ENCODE peak calls at places on chromosomes 3 and 15, in nine cellular contexts. U is H9, A is tibial artery, Z is SK-N-SH, E is BE2C, R is mucosa of descending colon, C is body of pancreas, V is A549, F is heart left ventricle. M is an unnamed sample. For H3K9me3, the result is how much of the 10 kb centered on the place peaks cover.

GRCh38 chr3:46416134-46417119 is 9.4 kb downstream of the CCRL2 start:
- DNase-seq in E (no peak), Z (no peak), F (no peak), C (no peak), A (no peak), R (no peak), U (no peak), V (no peak), M (no peak)

GRCh38 chr3:23111799-23112198 is 91.3 kb upstream of the UBE2E2 start:
- DNase-seq in F (no peak), R (no peak), E (no peak), A (no peak), U (no peak), V (no peak), C (no peak), Z (no peak), M (no peak)

GRCh38 chr3:197397812-197398211 is 99.4 kb upstream of the DLG1 start:
- DNase-seq in A (no peak), C (no peak), U (no peak), R (no peak), E (no peak), V (no peak), F (no peak), Z (peak), M (no peak)

GRCh38 chr15:89016549-89017041 is 71.7 kb upstream of the ABHD2 start:
- DNase-seq in E (no peak), R (no peak), F (no peak), V (no peak), C (no peak), U (no peak), A (peak), Z (no peak), M (no peak)

GRCh38 chr3:151393146-151393831 is 8.7 kb upstream of the P2RY12 start:
- DNase-seq in E (no peak), U (no peak), Z (no peak), F (no peak), A (no peak), C (no peak), V (no peak), R (no peak), M (no peak)

GRCh38 chr3:65334045-65334665 is 646.4 kb upstream of the ADAMTS9 start:
- DNase-seq in C (no peak), V (no peak), E (no peak), R (no peak), U (peak), F (peak), Z (no peak), A (no peak), M (no peak)

GRCh38 chr3:9932535-9932842 is 1.1 kb upstream of the CRELD1 start:
- DNase-seq in R (no peak), E (no peak), U (no peak), F (no peak), A (no peak), C (no peak), Z (no peak), V (no peak), M (no peak)

GRCh38 chr3:126621171-126621570 is 33.8 kb downstream of the TXNRD3 start:
- DNase-seq in R (no peak), F (peak), E (no peak), U (no peak), C (no peak), Z (no peak), A (no peak), V (no peak), M (no peak)

GRCh38 chr15:94042163-94042954 is 189.0 kb upstream of the MCTP2 start:
- DNase-seq in C (no peak), Z (no peak), V (no peak), A (no peak), U (no peak), R (no peak), E (no peak), F (no peak), M (no peak)

GRCh38 chr15:57570994-57571393 is 20.7 kb upstream of the MYZAP start:
- DNase-seq in F (no peak), U (no peak), Z (no peak), R (no peak), C (no peak), E (no peak), V (peak), A (no peak), M (no peak)

GRCh38 chr3:158522737-158523136 is 48.3 kb upstream of the MLF1 start:
- DNase-seq in E (no peak), F (no peak), C (no peak), R (no peak), V (no peak), Z (no peak), U (no peak), A (no peak), M (no peak)

GRCh38 chr15:55774113-55774970 is 31.4 kb upstream of the PRTG start:
- DNase-seq in R (no peak), C (peak), U (peak), V (peak), A (no peak), Z (peak), E (peak), F (peak), M (peak)

GRCh38 chr3:78204977-78205376 is 1165.1 kb downstream of the ROBO2 start:
- DNase-seq in Z (no peak), F (peak), C (no peak), E (peak), U (no peak), R (no peak), A (no peak), V (no peak), M (no peak)

GRCh38 chr3:111284485-111285187 is 213.0 kb downstream of the NECTIN3 start:
- DNase-seq in Z (no peak), V (no peak), E (no peak), F (no peak), A (no peak), C (no peak), R (no peak), U (no peak), M (no peak)

GRCh38 chr3:196499061-196499460 is 4.5 kb downstream of the RNF168 start:
- DNase-seq in F (no peak), C (no peak), E (no peak), U (no peak), Z (no peak), R (no peak), V (no peak), A (no peak), M (no peak)

DNA sequence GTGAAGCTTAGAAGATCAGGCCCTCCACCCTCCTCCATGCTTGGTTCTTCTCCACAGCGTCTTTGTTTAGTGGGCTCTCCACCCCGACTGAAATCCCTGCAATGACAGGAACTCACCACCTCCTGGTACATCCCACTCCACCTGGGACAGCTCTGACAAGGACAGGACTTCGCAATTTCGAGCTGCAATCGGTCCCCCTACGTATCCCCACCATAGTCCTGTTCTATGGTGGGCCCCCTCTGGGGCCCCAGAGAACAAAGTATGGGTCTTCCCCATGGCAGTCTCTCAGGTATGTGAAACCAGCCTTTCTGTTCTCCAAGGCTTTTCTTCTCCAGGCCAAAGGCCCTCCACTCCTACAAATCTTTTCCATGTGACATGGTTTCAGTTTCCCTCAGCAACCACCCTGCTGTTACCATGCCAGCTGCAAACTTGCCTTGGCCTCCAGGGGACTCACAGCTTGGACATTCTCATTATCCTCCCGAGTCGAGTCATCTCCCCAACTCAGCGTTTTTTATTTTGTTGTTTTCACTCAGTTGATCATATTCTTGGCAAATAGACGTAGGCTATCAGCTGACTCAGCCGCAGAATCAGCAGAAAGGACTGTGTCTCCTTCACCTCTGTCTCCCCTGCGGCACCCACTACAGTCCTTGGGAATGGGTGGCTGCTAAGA is 233.3 kb downstream of the OPA1 start:
- DNase-seq in Z (no peak), V (peak), C (peak), R (no peak), A (no peak), U (no peak), E (no peak), F (no peak), M (no peak)
- TF ChIP-seq CTCF in Z (no peak), V (no peak), C (no peak), R (no peak), A (no peak), U (no peak), E (no peak), F (no peak), M (no peak)

DNA sequence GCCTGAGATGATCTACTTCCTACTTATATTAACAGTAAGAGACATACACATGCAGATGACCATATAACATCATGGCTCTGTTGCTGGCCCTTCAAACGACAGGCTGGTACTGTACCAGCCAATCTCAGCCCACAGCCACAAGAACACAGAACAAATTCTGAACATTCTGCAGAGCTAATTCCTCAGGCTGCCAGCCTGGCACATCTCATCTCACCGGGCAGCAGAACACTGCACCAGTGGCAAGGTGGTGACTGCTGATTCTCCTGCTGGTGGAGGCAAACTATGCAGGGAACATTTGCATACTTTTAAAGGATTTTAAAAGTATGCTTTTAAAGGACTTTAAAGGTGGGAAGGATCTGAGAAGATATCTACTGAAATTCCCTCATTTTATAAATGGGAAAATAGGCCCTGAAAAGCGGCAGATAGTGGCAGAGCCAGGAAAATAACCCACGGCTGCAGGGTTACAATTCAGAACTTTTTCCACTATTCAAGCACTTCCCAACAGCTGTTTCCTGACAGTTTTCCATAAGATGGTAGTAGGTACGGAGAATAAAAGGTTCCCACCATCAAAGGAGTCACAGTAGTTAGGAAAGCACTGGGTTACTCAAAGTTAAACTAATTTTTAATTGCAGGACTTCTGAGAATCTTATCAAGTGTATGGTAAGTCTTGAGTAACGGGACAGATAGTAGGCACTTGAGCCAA is 37.3 kb downstream of the SUMF1 start:
- DNase-seq in U (no peak), E (no peak), V (no peak), F (no peak), A (no peak), Z (no peak), C (no peak), R (no peak), M (no peak)
- H3K9me3 ChIP-seq in U (under half), E (under half), V (under half), F (under half), A (under half), Z (under half), C (under half), R (under half), M (under half)

GRCh38 chr15:82875411-82876003 is 66.1 kb downstream of the WHAMM start:
- DNase-seq in E (no peak), A (no peak), F (no peak), U (no peak), V (no peak), C (no peak), R (no peak), Z (no peak), M (no peak)

GRCh38 chr15:82874961-82875360 is 65.5 kb downstream of the WHAMM start:
- DNase-seq in U (peak), A (peak), V (no peak), R (no peak), C (no peak), F (no peak), Z (no peak), E (no peak), M (no peak)

GRCh38 chr15:82878325-82878724 is 68.9 kb downstream of the WHAMM start:
- DNase-seq in Z (no peak), R (no peak), E (no peak), A (no peak), U (no peak), F (no peak), V (no peak), C (no peak), M (no peak)

GRCh38 chr15:82880704-82881103 is 71.3 kb downstream of the WHAMM start:
- DNase-seq in E (no peak), V (no peak), F (no peak), U (no peak), C (no peak), A (no peak), Z (no peak), R (no peak), M (no peak)

DNA sequence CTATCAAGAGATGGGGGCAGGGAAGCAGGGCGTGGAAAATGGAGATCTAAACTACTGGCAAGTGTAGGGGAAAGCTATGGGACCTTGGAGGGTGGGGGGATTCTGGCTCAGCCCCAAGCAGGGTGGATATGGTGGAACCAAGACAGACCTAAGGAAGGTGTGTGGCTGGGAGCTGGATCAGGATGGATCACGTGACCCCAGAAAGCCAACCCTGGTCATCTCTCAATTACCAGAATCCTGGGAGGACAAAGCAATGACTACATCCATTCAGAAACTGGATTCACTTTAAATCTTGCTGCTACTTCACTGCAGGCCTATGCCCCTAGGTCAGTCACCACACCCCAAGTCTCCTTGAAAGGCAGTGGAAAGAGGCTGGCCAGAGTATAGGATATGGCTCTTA is 68.4 kb downstream of the WHAMM start:
- DNase-seq in C (no peak), U (no peak), R (no peak), F (no peak), Z (no peak), E (no peak), V (no peak), A (no peak), M (no peak)
- TF ChIP-seq CTCF in C (no peak), U (no peak), R (no peak), F (no peak), Z (no peak), E (no peak), V (no peak), A (no peak), M (no peak)

GRCh38 chr15:76259392-76259791 is 51.9 kb downstream of the ETFA start:
- DNase-seq in R (no peak), U (no peak), V (no peak), Z (no peak), A (no peak), F (no peak), C (no peak), E (no peak), M (no peak)

GRCh38 chr15:76258460-76258859 is 52.8 kb downstream of the ETFA start:
- DNase-seq in E (no peak), A (no peak), V (no peak), R (no peak), U (no peak), Z (no peak), C (no peak), F (no peak), M (no peak)

DNA sequence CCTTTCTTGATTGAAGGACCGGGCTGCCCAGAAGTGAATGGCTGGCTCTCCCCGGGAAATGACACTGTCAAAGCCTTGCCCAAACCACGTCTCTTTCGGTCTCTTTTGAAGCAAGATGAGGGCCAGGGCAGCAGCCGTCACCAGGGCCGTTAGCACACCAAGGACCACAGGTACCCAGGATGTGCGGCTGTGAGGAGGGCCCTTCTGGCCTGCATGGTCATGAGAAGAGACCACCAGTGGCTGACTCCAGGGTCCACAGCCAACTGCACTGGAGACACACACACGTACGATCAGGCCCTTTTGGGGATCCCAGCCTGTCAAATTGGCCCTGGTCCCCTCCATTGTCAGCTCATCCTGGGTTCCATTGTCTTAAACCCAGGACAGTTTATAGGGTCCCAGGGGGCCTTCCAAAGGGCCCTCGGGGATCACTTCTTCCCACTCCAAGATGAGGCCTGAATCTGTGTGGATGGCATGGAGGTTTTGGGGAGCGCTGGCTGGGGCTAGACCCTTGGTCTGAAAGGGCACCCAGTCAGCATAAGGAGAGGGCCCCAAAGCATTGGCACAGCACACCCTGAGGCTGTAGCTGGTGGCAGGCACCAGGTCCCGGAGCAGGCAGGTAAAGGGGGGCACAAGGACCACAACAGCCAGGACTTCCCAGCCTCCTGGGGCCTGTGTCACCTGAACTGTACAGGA is 50.9 kb downstream of the ETFA start:
- DNase-seq in U (no peak), C (no peak), E (no peak), F (no peak), Z (no peak), A (no peak), V (no peak), R (no peak), M (no peak)
- H3K9me3 ChIP-seq in U (under half), C (under half), E (under half), F (under half), Z (under half), A (under half), V (under half), R (under half), M (under half)

M was measured in right lobe of liver.